ENCODE peak calls at places on chromosomes 5 and 9, in four cellular contexts. K is GM12878, Y is HepG2, N is K562. F is an unnamed sample.

GRCh38 chr9:127104465-127105311 is 17.7 kb downstream of the ANGPTL2 start:
- DNase-seq in K (no peak), Y (no peak), N (no peak), F (no peak)

GRCh38 chr9:21576331-21577189 is 94.4 kb upstream of the IFNE start:
- DNase-seq in K (peak), Y (peak), N (no peak), F (no peak)

GRCh38 chr5:163696270-163696887 is 191.0 kb downstream of the MAT2B start:
- DNase-seq in K (peak), Y (peak), N (peak), F (peak)

GRCh38 chr9:137487454-137488329 is 28.6 kb upstream of the NSMF start:
- DNase-seq in K (no peak), Y (no peak), N (no peak), F (no peak)

GRCh38 chr5:14958196-14958595 is 86.6 kb upstream of the ANKH start:
- DNase-seq in K (no peak), Y (no peak), N (no peak), F (no peak)

GRCh38 chr5:98602534-98603112 is 170.8 kb upstream of the RGMB start:
- DNase-seq in K (no peak), Y (no peak), N (no peak), F (no peak)

GRCh38 chr9:131744171-131744714 is 4.4 kb upstream of the RAPGEF1 start:
- DNase-seq in K (no peak), Y (peak), N (no peak), F (no peak)

GRCh38 chr5:160039810-160040470 is 31.0 kb downstream of the TTC1 start:
- DNase-seq in K (no peak), Y (peak), N (no peak), F (no peak)

GRCh38 chr5:108345541-108346171 is 36.2 kb downstream of the FBXL17 start:
- DNase-seq in K (peak), Y (peak), N (peak), F (peak)

GRCh38 chr5:93579561-93580386 is 1.2 kb downstream of the NR2F1-AS1 start:
- DNase-seq in K (no peak), Y (no peak), N (no peak), F (peak)

GRCh38 chr9:129146441-129146933 is 31.6 kb downstream of the IER5L start:
- DNase-seq in K (no peak), Y (no peak), N (no peak), F (no peak)

GRCh38 chr5:148806520-148806931 is 19.9 kb upstream of the ADRB2 start:
- DNase-seq in K (no peak), Y (no peak), N (peak), F (no peak)

GRCh38 chr9:110337727-110338522 is at the start of gene TXNDC8:
- DNase-seq in K (no peak), Y (no peak), N (no peak), F (no peak)

GRCh38 chr9:5389109-5389732 is 48.5 kb downstream of the PLGRKT start:
- DNase-seq in K (peak), Y (no peak), N (peak), F (no peak)

GRCh38 chr5:1881273-1881586 is 1.5 kb downstream of the IRX4 start:
- DNase-seq in K (no peak), Y (no peak), N (peak), F (peak)

GRCh38 chr5:97735209-97735608 is 552.2 kb upstream of the RIOK2 start:
- DNase-seq in K (no peak), Y (no peak), N (no peak), F (no peak)

GRCh38 chr5:110161162-110161561 is 471.4 kb downstream of the MAN2A1 start:
- DNase-seq in K (no peak), Y (no peak), N (no peak), F (no peak)

GRCh38 chr5:172714491-172715420 is 56.2 kb downstream of the DUSP1 start:
- DNase-seq in K (no peak), Y (peak), N (peak), F (peak)

GRCh38 chr5:60810036-60810435 is 34.0 kb downstream of the ELOVL7 start:
- DNase-seq in K (no peak), Y (no peak), N (no peak), F (no peak)

GRCh38 chr9:120735009-120735408 is 20.7 kb upstream of the MEGF9 start:
- DNase-seq in K (no peak), Y (no peak), N (no peak), F (no peak)

GRCh38 chr9:93266521-93267001 is 82.6 kb downstream of the WNK2 start:
- DNase-seq in K (no peak), Y (no peak), N (no peak), F (no peak)

GRCh38 chr5:159874308-159874707 is 42.0 kb upstream of the ADRA1B start:
- DNase-seq in K (no peak), Y (no peak), N (no peak), F (peak)

GRCh38 chr9:83935276-83935890 is 14.2 kb upstream of the KIF27 start:
- DNase-seq in K (no peak), Y (no peak), N (no peak), F (no peak)

GRCh38 chr5:1885476-1885755 is 2.7 kb upstream of the IRX4 start:
- DNase-seq in K (no peak), Y (no peak), N (no peak), F (no peak)

GRCh38 chr5:166845044-166845443 is 1446.4 kb upstream of the WWC1 start:
- DNase-seq in K (no peak), Y (no peak), N (peak), F (peak)

GRCh38 chr5:422323-423232 is 20.4 kb upstream of the EXOC3 start:
- DNase-seq in K (no peak), Y (no peak), N (no peak), F (no peak)

GRCh38 chr5:179275381-179275878 is 69.8 kb downstream of the ADAMTS2 start:
- DNase-seq in K (no peak), Y (no peak), N (no peak), F (no peak)

GRCh38 chr5:26487553-26487952 is 550.8 kb downstream of the CDH9 start:
- DNase-seq in K (no peak), Y (no peak), N (no peak), F (no peak)

GRCh38 chr5:94893404-94894145 is 275.1 kb downstream of the SLF1 start:
- DNase-seq in K (no peak), Y (no peak), N (peak), F (peak)

GRCh38 chr5:27494845-27495244 is 456.5 kb upstream of the CDH9 start:
- DNase-seq in K (no peak), Y (no peak), N (no peak), F (peak)

GRCh38 chr5:57456056-57456455 is 26.6 kb downstream of the ACTBL2 start:
- DNase-seq in K (no peak), Y (peak), N (no peak), F (no peak)

GRCh38 chr9:33192493-33193245 is 25.5 kb upstream of the B4GALT1 start:
- DNase-seq in K (no peak), Y (no peak), N (no peak), F (no peak)

GRCh38 chr5:109656829-109657228 is 32.9 kb upstream of the MAN2A1 start:
- DNase-seq in K (no peak), Y (no peak), N (peak), F (no peak)

GRCh38 chr9:26369096-26369495 is 523.5 kb downstream of the CAAP1 start:
- DNase-seq in K (no peak), Y (no peak), N (no peak), F (no peak)

GRCh38 chr9:133239533-133240090 is 30.6 kb upstream of the OBP2B start:
- DNase-seq in K (no peak), Y (no peak), N (no peak), F (no peak)

GRCh38 chr9:89427621-89428221 is 70.2 kb downstream of the SEMA4D start:
- DNase-seq in K (no peak), Y (no peak), N (no peak), F (no peak)

GRCh38 chr9:37963936-37964739 is 60.2 kb upstream of the SLC25A51 start:
- DNase-seq in K (no peak), Y (peak), N (no peak), F (peak)

GRCh38 chr9:1083325-1083913 is 33.3 kb downstream of the DMRT2 start:
- DNase-seq in K (no peak), Y (no peak), N (no peak), F (peak)

GRCh38 chr5:123594434-123594833 is 82.5 kb downstream of the CSNK1G3 start:
- DNase-seq in K (no peak), Y (no peak), N (no peak), F (no peak)
- TF ChIP-seq JUNB in K (no peak), Y (no peak), N (no peak), F (no peak)

GRCh38 chr5:114314061-114314460 is 47.8 kb upstream of the KCNN2 start:
- DNase-seq in K (no peak), Y (no peak), N (no peak), F (no peak)

GRCh38 chr5:114317751-114318150 is 44.1 kb upstream of the KCNN2 start:
- DNase-seq in K (no peak), Y (no peak), N (no peak), F (no peak)

GRCh38 chr5:114319821-114320220 is 42.0 kb upstream of the KCNN2 start:
- DNase-seq in K (no peak), Y (no peak), N (no peak), F (no peak)

GRCh38 chr5:114319236-114319635 is 42.6 kb upstream of the KCNN2 start:
- DNase-seq in K (no peak), Y (no peak), N (no peak), F (no peak)

GRCh38 chr5:114316167-114316566 is 45.7 kb upstream of the KCNN2 start:
- DNase-seq in K (no peak), Y (no peak), N (no peak), F (no peak)
- TF ChIP-seq RAD21 in K (no peak), Y (no peak), N (no peak), F (no peak)

GRCh38 chr9:12882430-12882829 is 107.6 kb downstream of the LURAP1L start:
- DNase-seq in K (no peak), Y (no peak), N (no peak), F (no peak)

GRCh38 chr9:12880406-12881016 is 105.7 kb downstream of the LURAP1L start:
- DNase-seq in K (no peak), Y (no peak), N (no peak), F (no peak)

GRCh38 chr9:12889402-12890106 is 114.7 kb downstream of the LURAP1L start:
- DNase-seq in K (no peak), Y (no peak), N (no peak), F (no peak)

DNA sequence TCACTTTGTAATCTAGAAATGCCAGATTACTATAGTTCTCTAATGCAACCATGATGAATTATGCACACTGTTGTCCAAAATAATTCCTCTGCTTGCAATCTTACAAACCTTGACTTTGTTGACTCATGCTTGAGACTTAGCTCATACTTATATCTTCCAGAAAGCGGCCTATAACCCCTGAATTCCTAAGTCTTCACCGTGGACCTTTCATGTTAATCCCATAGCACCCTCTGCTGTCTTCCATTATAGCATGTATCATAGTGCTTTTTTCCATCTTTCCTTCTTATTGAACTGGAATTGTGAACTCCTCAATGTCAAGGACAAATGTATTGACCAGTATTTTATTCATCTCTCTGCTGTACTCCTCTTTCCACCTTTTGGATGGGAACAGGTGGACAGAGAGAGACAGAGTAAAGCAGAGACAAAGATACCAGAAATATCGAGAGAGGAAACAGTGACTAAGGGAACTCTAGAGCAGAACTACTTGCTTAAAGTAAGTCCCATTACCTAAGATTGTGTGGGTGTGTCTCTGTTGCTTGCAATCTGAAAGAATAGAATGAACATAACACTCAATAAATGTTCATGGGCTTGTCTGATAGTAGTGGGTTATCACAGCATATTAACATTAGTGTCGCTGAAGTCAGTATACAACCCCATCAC is 110.0 kb downstream of the LURAP1L start:
- DNase-seq in K (no peak), Y (peak), N (peak), F (peak)
- TF ChIP-seq BHLHE40 in K (no peak), Y (no peak), N (no peak), F (no peak)

DNA sequence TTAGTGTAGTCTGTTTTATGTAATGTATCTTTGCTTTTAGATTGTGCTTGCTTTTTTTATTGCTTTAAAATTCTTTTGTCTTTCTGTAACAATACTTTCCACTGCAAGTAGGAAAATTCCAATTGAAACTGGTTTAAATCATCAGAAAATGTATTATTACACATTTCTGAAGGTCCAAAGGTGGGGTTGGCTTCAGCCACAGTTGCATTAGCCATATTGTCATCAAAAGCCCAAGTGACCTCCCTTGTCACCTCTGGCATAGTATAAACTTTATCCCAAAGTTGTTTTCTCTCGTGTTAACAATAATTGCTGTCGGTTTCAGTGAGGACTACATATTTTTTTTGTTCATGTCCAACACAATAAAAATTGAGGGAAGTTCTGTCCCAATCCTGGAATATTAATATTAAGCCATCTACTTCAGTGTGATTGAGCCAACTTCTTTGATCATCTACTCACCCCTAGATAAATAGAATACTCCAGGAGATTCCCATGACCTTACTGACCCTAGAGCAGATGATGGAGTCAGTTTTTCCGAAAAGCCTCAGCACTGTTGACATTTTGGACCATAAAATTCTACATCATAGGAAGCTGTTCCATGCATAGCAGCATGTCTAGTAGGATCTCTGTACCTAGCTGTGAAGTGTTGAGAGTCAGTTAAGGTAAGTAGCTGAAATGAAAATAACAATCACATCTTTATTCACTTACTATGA is 52.4 kb upstream of the MACIR start:
- DNase-seq in K (no peak), Y (no peak), N (no peak), F (no peak)
- TF ChIP-seq JUNB in K (no peak), Y (no peak), N (no peak), F (no peak)

GRCh38 chr5:150729859-150730258 is 29.0 kb downstream of the DCTN4 start:
- DNase-seq in K (no peak), Y (no peak), N (no peak), F (no peak)

GRCh38 chr5:150731669-150732068 is 27.1 kb downstream of the DCTN4 start:
- DNase-seq in K (no peak), Y (no peak), N (no peak), F (no peak)

GRCh38 chr5:150738862-150739261 is 20.0 kb downstream of the DCTN4 start:
- DNase-seq in K (no peak), Y (no peak), N (no peak), F (no peak)

DNA sequence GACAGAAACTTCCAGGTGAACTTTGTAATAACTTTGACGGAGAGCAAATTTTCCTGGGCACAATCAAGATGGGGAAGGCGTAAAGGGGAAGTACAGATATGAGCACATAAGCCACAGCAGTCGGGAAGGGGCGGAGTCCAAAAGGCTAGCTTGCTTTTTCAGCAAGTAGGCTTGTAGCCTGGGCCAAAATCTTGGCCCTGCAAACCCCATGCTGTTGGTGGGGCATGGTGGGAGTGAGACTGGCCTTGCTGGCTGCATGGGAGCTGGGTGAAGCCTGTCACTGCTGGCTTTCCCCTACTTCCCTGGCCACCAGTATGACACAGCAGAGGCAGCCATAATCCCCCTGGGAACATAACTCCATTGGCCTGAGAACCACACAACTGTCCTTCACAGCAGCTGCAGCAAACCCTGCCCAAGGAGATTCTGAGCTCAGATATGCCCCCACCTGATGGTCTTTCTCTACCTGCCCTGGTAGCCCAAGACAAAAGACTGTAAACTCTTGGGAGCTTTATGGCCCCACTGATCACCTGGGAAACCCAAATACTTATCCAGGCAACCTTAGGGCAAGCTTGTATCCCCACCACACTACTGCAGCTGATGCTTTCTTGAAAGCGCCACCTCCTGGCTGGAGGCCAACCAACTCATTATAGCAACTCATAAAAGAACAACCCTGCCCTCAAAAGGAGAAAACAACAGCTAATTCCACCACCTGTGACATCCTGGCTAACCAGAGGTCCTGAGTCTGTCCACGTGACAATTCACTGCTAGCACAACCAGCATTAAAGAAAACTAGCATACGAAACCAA is 24.0 kb downstream of the DCTN4 start:
- DNase-seq in K (peak), Y (no peak), N (peak), F (no peak)
- TF ChIP-seq RAD21 in K (no peak), Y (no peak), N (peak), F (no peak)